ENCODE peak calls at places on chromosomes 11 and 22, in nine cellular contexts. H, M, F, J, O, U, D, C and Y are unnamed samples.

GRCh38 chr11:75639752-75640151 is 29.1 kb downstream of the MAP6 start:
- DNase-seq in H (no peak), M (peak), F (peak), J (peak), O (no peak), U (no peak), D (peak), C (no peak), Y (peak)

GRCh38 chr22:37316875-37317371 is 34.6 kb downstream of the CYTH4 start:
- DNase-seq in H (peak), M (peak), F (peak), J (peak), O (peak), U (peak), D (peak), C (no peak), Y (peak)

GRCh38 chr11:112166561-112166960 is 611 bp upstream of the TEX12 start:
- DNase-seq in H (peak), M (no peak), F (peak), J (peak), O (no peak), U (no peak), D (peak), C (no peak), Y (no peak)

GRCh38 chr11:59141673-59142460 is 789 bp upstream of the FAM111A start:
- DNase-seq in H (peak), M (no peak), F (peak), J (no peak), O (no peak), U (no peak), D (no peak), C (no peak), Y (no peak)

GRCh38 chr11:123483058-123483457 is 53.0 kb downstream of the GRAMD1B start:
- DNase-seq in H (peak), M (no peak), F (no peak), J (no peak), O (peak), U (no peak), D (no peak), C (peak), Y (peak)

GRCh38 chr11:57638005-57638760 is 11.5 kb downstream of the YPEL4 start:
- DNase-seq in H (peak), M (peak), F (no peak), J (no peak), O (peak), U (no peak), D (no peak), C (no peak), Y (no peak)

GRCh38 chr22:47380692-47381091 is 618.2 kb downstream of the TBC1D22A start:
- DNase-seq in H (no peak), M (no peak), F (no peak), J (no peak), O (no peak), U (no peak), D (peak), C (no peak), Y (peak)

GRCh38 chr11:10743354-10744035 is 7.6 kb upstream of the CTR9 start:
- DNase-seq in H (no peak), M (no peak), F (peak), J (no peak), O (no peak), U (peak), D (no peak), C (no peak), Y (no peak)

GRCh38 chr11:1744879-1745700 is 5.3 kb downstream of the IFITM10 start:
- DNase-seq in H (no peak), M (no peak), F (no peak), J (no peak), O (no peak), U (no peak), D (no peak), C (no peak), Y (no peak)

GRCh38 chr22:43476751-43477150 is 64.9 kb downstream of the MPPED1 start:
- DNase-seq in H (no peak), M (no peak), F (no peak), J (no peak), O (no peak), U (no peak), D (no peak), C (no peak), Y (no peak)

GRCh38 chr11:44766972-44767278 is 40.2 kb downstream of the TSPAN18 start:
- DNase-seq in H (no peak), M (no peak), F (no peak), J (no peak), O (no peak), U (no peak), D (no peak), C (no peak), Y (no peak)

GRCh38 chr11:15816996-15817395 is 539.4 kb downstream of the SOX6 start:
- DNase-seq in H (peak), M (no peak), F (no peak), J (no peak), O (no peak), U (no peak), D (no peak), C (no peak), Y (no peak)

GRCh38 chr11:67648140-67648795 is 2.3 kb downstream of the ACY3 start:
- DNase-seq in H (no peak), M (no peak), F (peak), J (no peak), O (peak), U (peak), D (no peak), C (no peak), Y (no peak)

GRCh38 chr11:115616941-115617340 is 112.7 kb upstream of the CADM1 start:
- DNase-seq in H (no peak), M (no peak), F (no peak), J (no peak), O (no peak), U (no peak), D (no peak), C (no peak), Y (no peak)

GRCh38 chr22:38223289-38223960 is 21.6 kb downstream of the MAFF start:
- DNase-seq in H (no peak), M (no peak), F (no peak), J (no peak), O (no peak), U (no peak), D (no peak), C (no peak), Y (no peak)

GRCh38 chr22:28822930-28823481 is 22.6 kb upstream of the XBP1 start:
- DNase-seq in H (no peak), M (no peak), F (peak), J (no peak), O (no peak), U (peak), D (no peak), C (no peak), Y (no peak)

GRCh38 chr11:17703951-17704350 is 15.4 kb upstream of the MYOD1 start:
- DNase-seq in H (peak), M (no peak), F (no peak), J (no peak), O (peak), U (no peak), D (no peak), C (no peak), Y (no peak)

GRCh38 chr22:46823654-46824053 is 61.2 kb downstream of the TBC1D22A start:
- DNase-seq in H (no peak), M (no peak), F (no peak), J (no peak), O (no peak), U (no peak), D (no peak), C (no peak), Y (no peak)

DNA sequence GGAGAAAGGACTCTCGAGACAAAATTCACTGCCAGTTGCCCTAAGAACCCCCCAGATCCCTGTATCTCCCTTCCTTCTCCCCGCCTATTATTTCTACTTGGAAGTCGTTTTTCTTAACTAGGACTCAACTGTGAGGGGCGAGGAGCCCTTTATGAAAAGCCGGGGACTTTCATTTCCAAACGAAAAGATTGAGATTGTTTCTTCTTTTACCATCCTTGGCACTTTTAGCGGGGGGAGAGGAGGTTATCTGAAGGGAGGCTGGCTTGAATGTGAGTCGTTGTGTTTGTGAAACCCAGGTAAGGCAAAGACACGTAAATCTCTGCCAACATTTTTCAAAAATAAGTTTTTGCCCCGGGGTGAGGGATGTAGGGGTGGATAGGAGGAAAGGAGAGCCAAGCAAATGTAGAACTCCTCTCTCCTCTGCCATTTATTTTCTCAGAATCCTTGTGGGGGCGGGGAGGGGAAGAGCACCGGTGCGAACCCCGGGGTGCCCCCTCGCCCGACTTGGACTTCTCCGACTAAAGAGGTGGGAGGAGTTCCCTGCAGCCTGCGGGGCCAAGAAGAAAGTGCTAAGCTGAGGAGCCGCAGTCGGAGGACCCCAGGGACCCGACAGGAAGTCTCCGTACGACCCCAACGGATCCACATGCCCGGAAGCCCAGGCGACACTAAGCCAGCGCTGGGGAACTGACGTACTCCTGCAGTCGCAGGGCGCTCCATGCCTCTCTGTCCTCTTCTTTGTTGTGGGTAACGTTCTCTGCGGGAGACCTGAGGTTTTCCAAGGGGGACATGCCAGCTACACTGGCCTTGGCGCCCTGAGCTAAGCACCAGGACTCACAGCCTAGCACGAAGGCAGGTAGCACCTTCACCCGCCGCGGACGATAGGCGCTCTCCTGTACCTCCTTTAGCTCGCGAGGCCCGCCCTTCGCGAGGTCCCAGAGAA is 2.3 kb upstream of the WT1 start:
- DNase-seq in H (no peak), M (no peak), F (no peak), J (no peak), O (no peak), U (no peak), D (no peak), C (no peak), Y (no peak)
- H3K4me3 ChIP-seq in H (no peak), M (no peak), F (no peak), J (no peak), O (no peak), U (no peak), D (no peak), C (no peak), Y (no peak)

GRCh38 chr11:74465291-74465708 is 2.0 kb downstream of the KCNE3 start:
- DNase-seq in H (no peak), M (no peak), F (peak), J (no peak), O (peak), U (no peak), D (no peak), C (no peak), Y (peak)

GRCh38 chr11:74468058-74468457 is 709 bp upstream of the KCNE3 start:
- DNase-seq in H (no peak), M (no peak), F (no peak), J (no peak), O (no peak), U (no peak), D (no peak), C (no peak), Y (no peak)

GRCh38 chr11:74468521-74469280 is 1.4 kb upstream of the KCNE3 start:
- DNase-seq in H (no peak), M (no peak), F (no peak), J (no peak), O (no peak), U (no peak), D (no peak), C (no peak), Y (peak)

GRCh38 chr11:74464746-74465145 is 2.6 kb downstream of the KCNE3 start:
- DNase-seq in H (no peak), M (no peak), F (no peak), J (no peak), O (no peak), U (no peak), D (no peak), C (no peak), Y (no peak)

GRCh38 chr11:74466916-74467885 is at the start of gene KCNE3:
- DNase-seq in H (no peak), M (peak), F (peak), J (no peak), O (no peak), U (no peak), D (peak), C (no peak), Y (peak)
- H3K4me3 ChIP-seq in H (peak), M (peak), F (peak), J (peak), O (no peak), U (no peak), D (peak), C (peak), Y (peak)

GRCh38 chr11:64034411-64034811 is 1.3 kb upstream of the FLRT1 start:
- DNase-seq in H (no peak), M (no peak), F (no peak), J (no peak), O (no peak), U (no peak), D (no peak), C (no peak), Y (no peak)

GRCh38 chr11:64035081-64035524 is 628 bp upstream of the FLRT1 start:
- DNase-seq in H (no peak), M (no peak), F (no peak), J (no peak), O (no peak), U (no peak), D (no peak), C (no peak), Y (no peak)

GRCh38 chr11:64037027-64037633 is 1.4 kb downstream of the FLRT1 start:
- DNase-seq in H (no peak), M (peak), F (no peak), J (no peak), O (no peak), U (no peak), D (no peak), C (no peak), Y (peak)

GRCh38 chr11:64036081-64037026 is 623 bp downstream of the FLRT1 start:
- DNase-seq in H (no peak), M (peak), F (no peak), J (no peak), O (no peak), U (no peak), D (no peak), C (no peak), Y (no peak)

DNA sequence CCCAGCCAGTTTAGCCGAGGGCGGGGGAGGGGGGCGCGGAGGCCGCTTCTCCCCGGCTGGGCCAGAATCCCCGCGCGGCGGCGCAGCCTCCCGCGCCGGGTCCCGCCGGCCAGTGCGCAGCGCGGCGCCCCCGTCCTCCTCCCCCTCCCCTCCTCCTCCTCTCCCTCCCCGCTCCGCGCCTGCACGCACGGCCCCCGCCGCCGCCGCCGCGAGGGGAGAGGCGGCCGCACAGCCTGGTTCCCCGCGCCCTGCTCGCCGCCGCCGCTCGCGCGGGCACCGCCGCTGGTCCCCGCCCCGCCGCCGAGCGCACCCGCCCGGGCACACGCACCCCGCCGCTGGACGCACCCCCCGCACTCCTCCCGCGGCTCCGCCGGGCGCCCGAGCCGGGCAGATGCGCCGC is at the start of gene FLRT1:
- DNase-seq in H (no peak), M (peak), F (no peak), J (no peak), O (no peak), U (no peak), D (no peak), C (no peak), Y (no peak)
- H3K4me3 ChIP-seq in H (no peak), M (peak), F (peak), J (peak), O (peak), U (no peak), D (peak), C (peak), Y (peak)

GRCh38 chr22:42214625-42215415 is 55.6 kb downstream of the TCF20 start:
- DNase-seq in H (no peak), M (peak), F (no peak), J (no peak), O (no peak), U (no peak), D (no peak), C (no peak), Y (no peak)
- H3K4me3 ChIP-seq in H (no peak), M (no peak), F (no peak), J (no peak), O (no peak), U (no peak), D (no peak), C (no peak), Y (no peak)